ENCODE peak calls at places on chromosomes 1 and 21, in ten cellular contexts. One of them, this sample, is unnamed.
A peak's percentile ranks its signal among the peaks of the same experiment; 100 is the strongest.

GRCh38 chr1:47853059-47853458 is 144.1 kb downstream of the TRABD2B start:
- DNase-seq in suprapubic skin: no peak
- DNase-seq in tibial artery: peak; percentile 37
- DNase-seq in adrenal gland: no peak
- DNase-seq in ovary: no peak
- DNase-seq in WERI-Rb-1: no peak
- DNase-seq in cardiac muscle cell: no peak
- DNase-seq in stomach: no peak
- DNase-seq in CD4-positive, CD25-positive, alpha-beta regulatory T cell: no peak
- DNase-seq in IMR-90: no peak
- DNase-seq in this sample: no peak

GRCh38 chr21:32423320-32423719 is 10.8 kb downstream of the EVA1C start:
- DNase-seq in suprapubic skin: no peak
- DNase-seq in tibial artery: no peak
- DNase-seq in adrenal gland: no peak
- DNase-seq in ovary: no peak
- DNase-seq in WERI-Rb-1: no peak
- DNase-seq in cardiac muscle cell: peak; percentile 63
- DNase-seq in stomach: no peak
- DNase-seq in CD4-positive, CD25-positive, alpha-beta regulatory T cell: no peak
- DNase-seq in IMR-90: peak; percentile 94
- DNase-seq in this sample: no peak

GRCh38 chr1:2952992-2953391 is 68.3 kb upstream of the ACTRT2 start:
- DNase-seq in suprapubic skin: peak; percentile 11
- DNase-seq in tibial artery: no peak
- DNase-seq in adrenal gland: no peak
- DNase-seq in ovary: no peak
- DNase-seq in WERI-Rb-1: no peak
- DNase-seq in cardiac muscle cell: no peak
- DNase-seq in stomach: no peak
- DNase-seq in CD4-positive, CD25-positive, alpha-beta regulatory T cell: no peak
- DNase-seq in IMR-90: no peak
- DNase-seq in this sample: no peak

GRCh38 chr21:45364464-45365185 is 40.3 kb upstream of the COL18A1 start:
- DNase-seq in suprapubic skin: no peak
- DNase-seq in tibial artery: peak; percentile 81
- DNase-seq in adrenal gland: no peak
- DNase-seq in ovary: peak; percentile 64
- DNase-seq in WERI-Rb-1: no peak
- DNase-seq in cardiac muscle cell: peak; percentile 89
- DNase-seq in stomach: no peak
- DNase-seq in CD4-positive, CD25-positive, alpha-beta regulatory T cell: no peak
- DNase-seq in IMR-90: peak; percentile 89
- DNase-seq in this sample: no peak

GRCh38 chr21:16514316-16514715 is 784.5 kb downstream of the USP25 start:
- DNase-seq in suprapubic skin: no peak
- DNase-seq in tibial artery: no peak
- DNase-seq in adrenal gland: no peak
- DNase-seq in ovary: no peak
- DNase-seq in WERI-Rb-1: no peak
- DNase-seq in cardiac muscle cell: no peak
- DNase-seq in stomach: no peak
- DNase-seq in CD4-positive, CD25-positive, alpha-beta regulatory T cell: no peak
- DNase-seq in IMR-90: no peak
- DNase-seq in this sample: peak; percentile 20

GRCh38 chr1:15406911-15407559 is 2.7 kb upstream of the EFHD2 start:
- DNase-seq in suprapubic skin: peak; percentile 84
- DNase-seq in tibial artery: peak; percentile 80
- DNase-seq in adrenal gland: peak; percentile 82
- DNase-seq in ovary: no peak
- DNase-seq in WERI-Rb-1: no peak
- DNase-seq in cardiac muscle cell: peak; percentile 64
- DNase-seq in stomach: no peak
- DNase-seq in CD4-positive, CD25-positive, alpha-beta regulatory T cell: no peak
- DNase-seq in IMR-90: peak; percentile 86
- DNase-seq in this sample: no peak

GRCh38 chr21:34593954-34594531 is 20.9 kb downstream of the RCAN1 start:
- DNase-seq in suprapubic skin: no peak
- DNase-seq in tibial artery: no peak
- DNase-seq in adrenal gland: no peak
- DNase-seq in ovary: no peak
- DNase-seq in WERI-Rb-1: no peak
- DNase-seq in cardiac muscle cell: no peak
- DNase-seq in stomach: no peak
- DNase-seq in CD4-positive, CD25-positive, alpha-beta regulatory T cell: no peak
- DNase-seq in IMR-90: no peak
- DNase-seq in this sample: no peak

GRCh38 chr1:76278711-76279386 is 204.3 kb downstream of the ST6GALNAC3 start:
- DNase-seq in suprapubic skin: no peak
- DNase-seq in tibial artery: no peak
- DNase-seq in adrenal gland: no peak
- DNase-seq in ovary: no peak
- DNase-seq in WERI-Rb-1: peak; percentile 30
- DNase-seq in cardiac muscle cell: no peak
- DNase-seq in stomach: no peak
- DNase-seq in CD4-positive, CD25-positive, alpha-beta regulatory T cell: no peak
- DNase-seq in IMR-90: no peak
- DNase-seq in this sample: no peak

GRCh38 chr1:205664399-205665108 is 15.8 kb downstream of the SLC45A3 start:
- DNase-seq in suprapubic skin: no peak
- DNase-seq in tibial artery: no peak
- DNase-seq in adrenal gland: no peak
- DNase-seq in ovary: no peak
- DNase-seq in WERI-Rb-1: peak; percentile 70
- DNase-seq in cardiac muscle cell: no peak
- DNase-seq in stomach: peak; percentile 68
- DNase-seq in CD4-positive, CD25-positive, alpha-beta regulatory T cell: no peak
- DNase-seq in IMR-90: peak; percentile 28
- DNase-seq in this sample: no peak

GRCh38 chr1:156281281-156282142 is 1.1 kb downstream of the SMG5 start:
- DNase-seq in suprapubic skin: no peak
- DNase-seq in tibial artery: no peak
- DNase-seq in adrenal gland: peak; percentile 58
- DNase-seq in ovary: no peak
- DNase-seq in WERI-Rb-1: no peak
- DNase-seq in cardiac muscle cell: peak; percentile 53
- DNase-seq in stomach: no peak
- DNase-seq in CD4-positive, CD25-positive, alpha-beta regulatory T cell: no peak
- DNase-seq in IMR-90: peak; percentile 55
- DNase-seq in this sample: peak; percentile 22

GRCh38 chr1:152188673-152189591 is 29.9 kb upstream of the RPTN start:
- DNase-seq in suprapubic skin: peak; percentile 79
- DNase-seq in tibial artery: peak; percentile 78
- DNase-seq in adrenal gland: peak; percentile 84
- DNase-seq in ovary: peak; percentile 52
- DNase-seq in WERI-Rb-1: peak; percentile 76
- DNase-seq in cardiac muscle cell: peak; percentile 86
- DNase-seq in stomach: peak; percentile 79
- DNase-seq in CD4-positive, CD25-positive, alpha-beta regulatory T cell: peak; percentile 54
- DNase-seq in IMR-90: peak; percentile 30
- DNase-seq in this sample: peak; percentile 51

DNA sequence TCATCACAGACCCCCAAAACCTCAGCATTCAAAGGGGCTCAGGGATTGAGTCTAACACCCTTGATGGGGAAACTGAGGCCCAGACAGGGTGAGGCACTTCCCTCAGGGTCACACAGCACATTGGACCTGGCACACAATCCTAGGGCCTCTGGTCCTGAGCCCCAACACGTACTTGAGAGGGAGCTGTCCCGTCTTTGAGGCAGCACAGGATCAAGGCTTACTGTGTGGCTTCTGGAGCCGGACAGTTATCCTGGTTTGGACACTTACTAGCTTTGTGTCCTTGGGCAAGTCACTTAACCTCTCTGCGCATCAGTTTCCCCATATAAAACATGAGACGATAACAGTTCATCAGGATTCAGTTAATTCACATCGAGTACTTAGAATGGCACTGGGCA is 26.5 kb downstream of the RUNX3 start:
- DNase-seq in suprapubic skin: peak; percentile 36
- DNase-seq in tibial artery: peak; percentile 32
- DNase-seq in adrenal gland: no peak
- DNase-seq in ovary: no peak
- DNase-seq in WERI-Rb-1: no peak
- DNase-seq in cardiac muscle cell: no peak
- DNase-seq in stomach: peak; percentile 14
- DNase-seq in CD4-positive, CD25-positive, alpha-beta regulatory T cell: peak; percentile 0
- DNase-seq in IMR-90: no peak
- DNase-seq in this sample: no peak
- H3K27me3 ChIP-seq in suprapubic skin: peaks cover 17% of the 10 kb centered on the region
- H3K27me3 ChIP-seq in tibial artery: peaks cover 60% of the 10 kb centered on the region
- H3K27me3 ChIP-seq in adrenal gland: peaks cover 20% of the 10 kb centered on the region
- H3K27me3 ChIP-seq in ovary: no peaks in the 10 kb centered on the region
- H3K27me3 ChIP-seq in WERI-Rb-1: no peaks in the 10 kb centered on the region
- H3K27me3 ChIP-seq in cardiac muscle cell: no peaks in the 10 kb centered on the region
- H3K27me3 ChIP-seq in stomach: peaks cover 6% of the 10 kb centered on the region
- H3K27me3 ChIP-seq in CD4-positive, CD25-positive, alpha-beta regulatory T cell: no peaks in the 10 kb centered on the region
- H3K27me3 ChIP-seq in IMR-90: peaks cover 39% of the 10 kb centered on the region
- H3K27me3 ChIP-seq in this sample: peaks cover 36% of the 10 kb centered on the region

DNA sequence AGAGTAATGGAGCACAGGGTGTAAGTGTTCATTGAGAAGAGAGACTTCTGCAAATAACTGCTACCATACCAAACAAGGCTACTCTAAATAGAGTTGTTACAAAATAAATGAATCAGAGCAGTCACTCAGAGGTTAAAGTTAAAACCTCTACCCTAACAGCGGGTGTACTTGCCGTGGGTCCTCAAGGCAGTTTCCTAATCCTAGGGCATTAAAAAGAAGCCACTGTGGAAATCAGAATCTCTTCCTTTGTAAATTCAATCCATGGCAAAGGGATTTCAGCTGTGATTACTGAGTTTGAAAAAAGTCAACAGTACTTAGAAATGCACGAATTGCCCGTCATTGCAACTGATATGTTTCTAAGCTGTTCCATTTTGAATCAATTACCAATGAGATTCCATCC is 13.5 kb downstream of the TBX15 start:
- DNase-seq in suprapubic skin: no peak
- DNase-seq in tibial artery: no peak
- DNase-seq in adrenal gland: no peak
- DNase-seq in ovary: no peak
- DNase-seq in WERI-Rb-1: no peak
- DNase-seq in cardiac muscle cell: no peak
- DNase-seq in stomach: no peak
- DNase-seq in CD4-positive, CD25-positive, alpha-beta regulatory T cell: no peak
- DNase-seq in IMR-90: no peak
- DNase-seq in this sample: peak; percentile 86
- H3K9me3 ChIP-seq in suprapubic skin: no peaks in the 10 kb centered on the region
- H3K9me3 ChIP-seq in tibial artery: no peaks in the 10 kb centered on the region
- H3K9me3 ChIP-seq in adrenal gland: no peaks in the 10 kb centered on the region
- H3K9me3 ChIP-seq in ovary: no peaks in the 10 kb centered on the region
- H3K9me3 ChIP-seq in WERI-Rb-1: no peaks in the 10 kb centered on the region
- H3K9me3 ChIP-seq in cardiac muscle cell: no peaks in the 10 kb centered on the region
- H3K9me3 ChIP-seq in stomach: peaks cover 1% of the 10 kb centered on the region
- H3K9me3 ChIP-seq in CD4-positive, CD25-positive, alpha-beta regulatory T cell: no peaks in the 10 kb centered on the region
- H3K9me3 ChIP-seq in IMR-90: peaks cover 2% of the 10 kb centered on the region
- H3K9me3 ChIP-seq in this sample: no peaks in the 10 kb centered on the region

GRCh38 chr1:7676274-7676945 is 94.7 kb upstream of the VAMP3 start:
- DNase-seq in suprapubic skin: no peak
- DNase-seq in tibial artery: no peak
- DNase-seq in adrenal gland: no peak
- DNase-seq in ovary: no peak
- DNase-seq in WERI-Rb-1: no peak
- DNase-seq in cardiac muscle cell: no peak
- DNase-seq in stomach: no peak
- DNase-seq in CD4-positive, CD25-positive, alpha-beta regulatory T cell: no peak
- DNase-seq in IMR-90: no peak
- DNase-seq in this sample: no peak

GRCh38 chr1:7677111-7677510 is 94.0 kb upstream of the VAMP3 start:
- DNase-seq in suprapubic skin: no peak
- DNase-seq in tibial artery: no peak
- DNase-seq in adrenal gland: no peak
- DNase-seq in ovary: no peak
- DNase-seq in WERI-Rb-1: no peak
- DNase-seq in cardiac muscle cell: no peak
- DNase-seq in stomach: no peak
- DNase-seq in CD4-positive, CD25-positive, alpha-beta regulatory T cell: no peak
- DNase-seq in IMR-90: no peak
- DNase-seq in this sample: no peak

GRCh38 chr1:7679159-7679872 is 91.8 kb upstream of the VAMP3 start:
- DNase-seq in suprapubic skin: no peak
- DNase-seq in tibial artery: no peak
- DNase-seq in adrenal gland: no peak
- DNase-seq in ovary: peak; percentile 20
- DNase-seq in WERI-Rb-1: no peak
- DNase-seq in cardiac muscle cell: no peak
- DNase-seq in stomach: no peak
- DNase-seq in CD4-positive, CD25-positive, alpha-beta regulatory T cell: no peak
- DNase-seq in IMR-90: no peak
- DNase-seq in this sample: no peak

GRCh38 chr1:7678491-7679158 is 92.5 kb upstream of the VAMP3 start:
- DNase-seq in suprapubic skin: no peak
- DNase-seq in tibial artery: no peak
- DNase-seq in adrenal gland: peak; percentile 9
- DNase-seq in ovary: peak; percentile 5
- DNase-seq in WERI-Rb-1: no peak
- DNase-seq in cardiac muscle cell: no peak
- DNase-seq in stomach: peak; percentile 45
- DNase-seq in CD4-positive, CD25-positive, alpha-beta regulatory T cell: no peak
- DNase-seq in IMR-90: no peak
- DNase-seq in this sample: no peak

DNA sequence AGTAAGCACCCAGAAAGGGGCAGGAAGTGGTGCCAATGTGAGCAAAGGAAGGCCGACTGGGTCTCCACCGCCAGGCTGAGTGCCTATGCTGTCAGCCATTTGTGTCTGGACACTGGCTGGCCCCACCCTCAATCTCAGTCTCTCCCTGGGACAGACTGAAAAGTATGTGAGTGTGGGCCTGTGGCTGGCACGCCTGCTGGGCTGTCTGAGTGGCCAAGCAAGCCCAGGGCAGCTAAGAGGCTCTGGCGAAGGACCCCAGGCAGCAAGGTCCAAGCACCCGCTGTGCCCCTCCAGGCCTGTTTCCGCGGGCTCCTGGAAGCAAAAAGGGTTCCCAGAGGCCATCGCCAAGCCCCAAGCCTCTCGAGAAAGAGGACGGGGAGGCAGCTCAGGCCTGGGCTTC is 93.3 kb upstream of the VAMP3 start:
- DNase-seq in suprapubic skin: no peak
- DNase-seq in tibial artery: no peak
- DNase-seq in adrenal gland: no peak
- DNase-seq in ovary: no peak
- DNase-seq in WERI-Rb-1: no peak
- DNase-seq in cardiac muscle cell: no peak
- DNase-seq in stomach: no peak
- DNase-seq in CD4-positive, CD25-positive, alpha-beta regulatory T cell: no peak
- DNase-seq in IMR-90: no peak
- DNase-seq in this sample: no peak
- H3K27me3 ChIP-seq in suprapubic skin: no peaks in the 10 kb centered on the region
- H3K27me3 ChIP-seq in tibial artery: peaks cover 4% of the 10 kb centered on the region
- H3K27me3 ChIP-seq in adrenal gland: no peaks in the 10 kb centered on the region
- H3K27me3 ChIP-seq in ovary: no peaks in the 10 kb centered on the region
- H3K27me3 ChIP-seq in WERI-Rb-1: no peaks in the 10 kb centered on the region
- H3K27me3 ChIP-seq in cardiac muscle cell: no peaks in the 10 kb centered on the region
- H3K27me3 ChIP-seq in stomach: no peaks in the 10 kb centered on the region
- H3K27me3 ChIP-seq in CD4-positive, CD25-positive, alpha-beta regulatory T cell: no peaks in the 10 kb centered on the region
- H3K27me3 ChIP-seq in IMR-90: peaks cover 49% of the 10 kb centered on the region
- H3K27me3 ChIP-seq in this sample: peaks cover 49% of the 10 kb centered on the region

GRCh38 chr1:166340709-166341108 is 173.9 kb upstream of the FAM78B start:
- DNase-seq in suprapubic skin: no peak
- DNase-seq in tibial artery: no peak
- DNase-seq in adrenal gland: no peak
- DNase-seq in ovary: no peak
- DNase-seq in WERI-Rb-1: no peak
- DNase-seq in cardiac muscle cell: no peak
- DNase-seq in stomach: no peak
- DNase-seq in CD4-positive, CD25-positive, alpha-beta regulatory T cell: no peak
- DNase-seq in IMR-90: no peak
- DNase-seq in this sample: no peak

GRCh38 chr1:166343276-166343675 is 176.5 kb upstream of the FAM78B start:
- DNase-seq in suprapubic skin: no peak
- DNase-seq in tibial artery: no peak
- DNase-seq in adrenal gland: no peak
- DNase-seq in ovary: no peak
- DNase-seq in WERI-Rb-1: no peak
- DNase-seq in cardiac muscle cell: no peak
- DNase-seq in stomach: no peak
- DNase-seq in CD4-positive, CD25-positive, alpha-beta regulatory T cell: no peak
- DNase-seq in IMR-90: no peak
- DNase-seq in this sample: no peak
- H3K9me3 ChIP-seq in suprapubic skin: no peaks in the 10 kb centered on the region
- H3K9me3 ChIP-seq in tibial artery: no peaks in the 10 kb centered on the region
- H3K9me3 ChIP-seq in adrenal gland: no peaks in the 10 kb centered on the region
- H3K9me3 ChIP-seq in ovary: no peaks in the 10 kb centered on the region
- H3K9me3 ChIP-seq in WERI-Rb-1: peaks cover 3% of the 10 kb centered on the region
- H3K9me3 ChIP-seq in cardiac muscle cell: no peaks in the 10 kb centered on the region
- H3K9me3 ChIP-seq in stomach: no peaks in the 10 kb centered on the region
- H3K9me3 ChIP-seq in CD4-positive, CD25-positive, alpha-beta regulatory T cell: no peaks in the 10 kb centered on the region
- H3K9me3 ChIP-seq in IMR-90: peaks cover 5% of the 10 kb centered on the region
- H3K9me3 ChIP-seq in this sample: no peaks in the 10 kb centered on the region